ENCODE peak calls at places on chromosome 1, in eight cellular contexts. V, Z, X, G, M, S, W and T are unnamed samples.

GRCh38 chr1:115012434-115012833 is 17.2 kb upstream of the TSHB start:
- DNase-seq in G (no peak), Z (no peak), S (no peak), M (no peak), X (no peak), V (no peak), W (no peak), T (no peak)

GRCh38 chr1:205493241-205494085 is 11.0 kb upstream of the CDK18 start:
- DNase-seq in M (peak), V (peak), Z (no peak), S (no peak), G (peak), W (no peak), X (no peak), T (no peak)

GRCh38 chr1:202162049-202162417 is 1.6 kb upstream of the PTPN7 start:
- DNase-seq in X (peak), Z (no peak), G (no peak), V (no peak), W (no peak), M (no peak), S (peak), T (no peak)

GRCh38 chr1:84997667-84998600 is 1.0 kb upstream of the MCOLN2 start:
- DNase-seq in G (no peak), X (no peak), S (peak), Z (peak), W (peak), M (peak), V (no peak), T (peak)

GRCh38 chr1:24157921-24158481 is 15.1 kb upstream of the IL22RA1 start:
- DNase-seq in W (no peak), Z (no peak), V (peak), M (no peak), S (no peak), X (no peak), G (no peak), T (peak)

GRCh38 chr1:25688390-25689119 is 72.0 kb downstream of the MAN1C1 start:
- DNase-seq in G (no peak), W (no peak), M (no peak), X (no peak), Z (no peak), V (no peak), S (no peak), T (no peak)

GRCh38 chr1:186330758-186331157 is 44.3 kb downstream of the TPR start:
- DNase-seq in G (no peak), M (no peak), V (no peak), W (no peak), X (no peak), S (no peak), Z (no peak), T (no peak)

GRCh38 chr1:7573481-7573880 is 197.6 kb upstream of the VAMP3 start:
- DNase-seq in G (no peak), W (no peak), M (no peak), Z (no peak), V (no peak), S (peak), X (no peak), T (no peak)

GRCh38 chr1:12617511-12617900 is 504 bp downstream of the DHRS3 start:
- DNase-seq in G (no peak), Z (peak), W (no peak), V (no peak), S (peak), X (peak), M (no peak), T (no peak)

GRCh38 chr1:151839457-151840409 is at the start of gene C2CD4D:
- DNase-seq in M (no peak), G (no peak), W (peak), X (peak), S (peak), V (no peak), Z (peak), T (peak)

GRCh38 chr1:224542783-224543440 is 73.2 kb upstream of the CNIH3 start:
- DNase-seq in M (peak), X (peak), W (no peak), S (no peak), V (peak), Z (no peak), G (no peak), T (no peak)

GRCh38 chr1:31614538-31615005 is 2.9 kb upstream of the HCRTR1 start:
- DNase-seq in W (no peak), S (no peak), X (no peak), Z (no peak), V (no peak), G (no peak), M (no peak), T (no peak)

GRCh38 chr1:90340604-90341003 is 345.7 kb downstream of the ZNF326 start:
- DNase-seq in V (no peak), S (no peak), M (no peak), Z (peak), X (peak), W (no peak), G (no peak), T (no peak)

GRCh38 chr1:151165281-151165737 is 393 bp downstream of the LYSMD1 start:
- DNase-seq in S (peak), V (no peak), X (no peak), W (peak), Z (peak), G (peak), M (peak), T (peak)

GRCh38 chr1:156618853-156619581 is at the start of gene HAPLN2:
- DNase-seq in W (peak), Z (no peak), G (no peak), S (no peak), V (no peak), M (no peak), X (no peak), T (peak)